ENCODE peak calls at places on chromosome 2, in ten cellular contexts. K, X, E, T, R, C, U, P, S and Q are unnamed samples. For H3K36me3, the result is how much of the 10 kb centered on the place peaks cover.

GRCh38 chr2:86704482-86704971 is 15.6 kb upstream of the RMND5A start:
- DNase-seq in K (no peak), X (no peak), E (no peak), T (peak), R (peak), C (peak), U (no peak), P (peak), S (no peak), Q (no peak)

GRCh38 chr2:199985625-199986207 is 30.3 kb downstream of the MAIP1 start:
- DNase-seq in K (peak), X (peak), E (peak), T (peak), R (peak), C (peak), U (peak), P (peak), S (peak), Q (peak)

GRCh38 chr2:152200562-152201465 is 25.3 kb upstream of the STAM2 start:
- DNase-seq in K (no peak), X (no peak), E (no peak), T (peak), R (peak), C (no peak), U (peak), P (peak), S (no peak), Q (peak)

GRCh38 chr2:190533968-190534309 is 583 bp downstream of the NEMP2 start:
- DNase-seq in K (peak), X (peak), E (no peak), T (peak), R (no peak), C (no peak), U (peak), P (no peak), S (peak), Q (no peak)

GRCh38 chr2:190860985-190861721 is 19.5 kb upstream of the GLS start:
- DNase-seq in K (no peak), X (no peak), E (no peak), T (peak), R (peak), C (no peak), U (no peak), P (no peak), S (no peak), Q (no peak)

GRCh38 chr2:28976584-28976983 is 4.5 kb upstream of the TOGARAM2 start:
- DNase-seq in K (no peak), X (no peak), E (no peak), T (peak), R (peak), C (peak), U (no peak), P (no peak), S (no peak), Q (no peak)

GRCh38 chr2:59745085-59745484 is 808.4 kb downstream of the BCL11A start:
- DNase-seq in K (no peak), X (no peak), E (no peak), T (peak), R (no peak), C (no peak), U (no peak), P (no peak), S (no peak), Q (no peak)

GRCh38 chr2:18522484-18523146 is 37.8 kb downstream of the RDH14 start:
- DNase-seq in K (no peak), X (no peak), E (no peak), T (no peak), R (peak), C (no peak), U (no peak), P (no peak), S (no peak), Q (no peak)

GRCh38 chr2:145292166-145292565 is 772.2 kb upstream of the ZEB2 start:
- DNase-seq in K (no peak), X (no peak), E (no peak), T (peak), R (no peak), C (no peak), U (no peak), P (no peak), S (no peak), Q (no peak)

GRCh38 chr2:154771664-154772284 is 73.3 kb downstream of the KCNJ3 start:
- DNase-seq in K (no peak), X (no peak), E (no peak), T (no peak), R (no peak), C (no peak), U (no peak), P (no peak), S (no peak), Q (no peak)

GRCh38 chr2:72159211-72159610 is 11.5 kb upstream of the CYP26B1 start:
- DNase-seq in K (no peak), X (no peak), E (no peak), T (no peak), R (no peak), C (no peak), U (no peak), P (no peak), S (no peak), Q (no peak)

GRCh38 chr2:25497229-25497861 is 155.6 kb upstream of the DNMT3A start:
- DNase-seq in K (no peak), X (no peak), E (no peak), T (no peak), R (no peak), C (no peak), U (no peak), P (no peak), S (no peak), Q (no peak)

GRCh38 chr2:215843579-215843978 is 169.8 kb downstream of the MREG start:
- DNase-seq in K (no peak), X (no peak), E (no peak), T (peak), R (peak), C (no peak), U (no peak), P (no peak), S (no peak), Q (no peak)

GRCh38 chr2:204479557-204479956 is 65.7 kb upstream of the PARD3B start:
- DNase-seq in K (no peak), X (no peak), E (no peak), T (no peak), R (peak), C (no peak), U (no peak), P (no peak), S (no peak), Q (no peak)

GRCh38 chr2:171244466-171244969 is 83.8 kb upstream of the TLK1 start:
- DNase-seq in K (no peak), X (no peak), E (no peak), T (peak), R (peak), C (no peak), U (no peak), P (no peak), S (no peak), Q (no peak)

GRCh38 chr2:144520718-144521487 is 984 bp upstream of the ZEB2 start:
- DNase-seq in K (no peak), X (no peak), E (no peak), T (no peak), R (no peak), C (no peak), U (no peak), P (no peak), S (no peak), Q (no peak)

GRCh38 chr2:239244625-239245024 is 156.2 kb downstream of the HDAC4 start:
- DNase-seq in K (no peak), X (no peak), E (no peak), T (no peak), R (no peak), C (no peak), U (no peak), P (no peak), S (peak), Q (no peak)

GRCh38 chr2:29329899-29330298 is 214.7 kb downstream of the CLIP4 start:
- DNase-seq in K (no peak), X (no peak), E (no peak), T (no peak), R (no peak), C (no peak), U (no peak), P (no peak), S (no peak), Q (no peak)

GRCh38 chr2:232860593-232861241 is 9.3 kb upstream of the SNORC start:
- DNase-seq in K (no peak), X (no peak), E (no peak), T (peak), R (peak), C (no peak), U (no peak), P (no peak), S (peak), Q (no peak)

GRCh38 chr2:131064589-131065232 is 28.5 kb downstream of the FAM168B start:
- DNase-seq in K (no peak), X (no peak), E (no peak), T (no peak), R (no peak), C (no peak), U (no peak), P (no peak), S (no peak), Q (no peak)

GRCh38 chr2:19988600-19988999 is 1.3 kb downstream of the WDR35 start:
- DNase-seq in K (no peak), X (no peak), E (no peak), T (no peak), R (no peak), C (no peak), U (no peak), P (no peak), S (no peak), Q (no peak)

GRCh38 chr2:183035954-183036669 is 2.1 kb downstream of the NCKAP1 start:
- DNase-seq in K (no peak), X (no peak), E (no peak), T (no peak), R (no peak), C (no peak), U (no peak), P (no peak), S (no peak), Q (no peak)

GRCh38 chr2:69577467-69578200 is 65.9 kb downstream of the AAK1 start:
- DNase-seq in K (no peak), X (no peak), E (no peak), T (no peak), R (no peak), C (no peak), U (no peak), P (no peak), S (no peak), Q (no peak)

GRCh38 chr2:13102340-13103063 is 385.8 kb downstream of the TRIB2 start:
- DNase-seq in K (no peak), X (no peak), E (no peak), T (no peak), R (no peak), C (no peak), U (no peak), P (no peak), S (no peak), Q (no peak)

GRCh38 chr2:42886921-42887320 is 94.5 kb upstream of the HAAO start:
- DNase-seq in K (no peak), X (no peak), E (no peak), T (peak), R (peak), C (no peak), U (no peak), P (no peak), S (no peak), Q (no peak)

GRCh38 chr2:143954208-143954607 is 565.7 kb downstream of the ZEB2 start:
- DNase-seq in K (no peak), X (no peak), E (no peak), T (no peak), R (peak), C (no peak), U (no peak), P (no peak), S (no peak), Q (no peak)

GRCh38 chr2:1136071-1136470 is 185.4 kb downstream of the SNTG2 start:
- DNase-seq in K (no peak), X (no peak), E (no peak), T (no peak), R (no peak), C (peak), U (no peak), P (no peak), S (no peak), Q (no peak)

GRCh38 chr2:68715353-68716041 is 19.1 kb upstream of the ARHGAP25 start:
- DNase-seq in K (peak), X (peak), E (peak), T (peak), R (peak), C (peak), U (peak), P (no peak), S (peak), Q (peak)

GRCh38 chr2:28239152-28239551 is 153.5 kb upstream of the FOSL2 start:
- DNase-seq in K (no peak), X (no peak), E (no peak), T (no peak), R (peak), C (no peak), U (no peak), P (no peak), S (no peak), Q (no peak)

GRCh38 chr2:9422321-9423099 is 818 bp downstream of the ITGB1BP1 start:
- DNase-seq in K (peak), X (peak), E (peak), T (peak), R (no peak), C (peak), U (peak), P (peak), S (peak), Q (peak)

GRCh38 chr2:136119717-136120675 is 2.0 kb upstream of the CXCR4 start:
- DNase-seq in K (no peak), X (no peak), E (no peak), T (no peak), R (no peak), C (no peak), U (no peak), P (no peak), S (no peak), Q (no peak)

GRCh38 chr2:216695401-216695821 is at the start of gene IGFBP5:
- DNase-seq in K (peak), X (no peak), E (peak), T (no peak), R (peak), C (peak), U (peak), P (peak), S (peak), Q (peak)

GRCh38 chr2:173749315-173749714 is 215.9 kb downstream of the SP3 start:
- DNase-seq in K (no peak), X (no peak), E (no peak), T (peak), R (peak), C (peak), U (no peak), P (no peak), S (no peak), Q (no peak)

GRCh38 chr2:28276076-28276618 is 116.5 kb upstream of the FOSL2 start:
- DNase-seq in K (no peak), X (no peak), E (no peak), T (peak), R (peak), C (no peak), U (no peak), P (no peak), S (no peak), Q (no peak)

GRCh38 chr2:85161626-85161960 is 28.4 kb downstream of the TCF7L1 start:
- DNase-seq in K (no peak), X (no peak), E (no peak), T (no peak), R (peak), C (no peak), U (peak), P (no peak), S (no peak), Q (no peak)

GRCh38 chr2:6958616-6959235 is 41.5 kb downstream of the RNF144A start:
- DNase-seq in K (no peak), X (no peak), E (no peak), T (no peak), R (no peak), C (no peak), U (no peak), P (no peak), S (peak), Q (no peak)
- H3K36me3 ChIP-seq in K (under half), X (under half), E (under half), T (under half), R (under half), C (under half), U (under half), P (under half), S (under half), Q (under half)

GRCh38 chr2:141109633-141110032 is 1021.2 kb downstream of the LRP1B start:
- DNase-seq in K (no peak), X (no peak), E (no peak), T (no peak), R (no peak), C (peak), U (no peak), P (no peak), S (no peak), Q (no peak)
- H3K36me3 ChIP-seq in K (under half), X (under half), E (under half), T (under half), R (under half), C (under half), U (under half), P (under half), S (under half), Q (under half)

DNA sequence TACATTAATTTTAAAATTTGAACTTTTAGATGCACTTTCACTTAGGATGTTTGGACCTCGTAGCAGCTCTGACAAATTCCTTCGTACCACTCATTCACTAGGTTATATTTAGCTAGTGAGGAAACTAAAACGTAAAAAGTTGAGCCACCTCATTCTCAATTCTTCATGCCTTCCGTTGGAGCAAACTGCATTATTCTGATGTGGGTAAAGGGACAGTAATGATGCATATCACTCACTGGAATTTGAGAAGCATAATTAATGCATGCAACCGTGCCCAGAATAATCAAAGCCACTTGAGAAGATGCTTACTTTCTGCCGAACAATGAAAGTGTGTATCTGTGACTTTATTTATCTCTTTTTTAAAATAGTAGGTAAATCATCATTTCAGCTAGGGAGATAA is 2.2 kb downstream of the CNOT9 start:
- DNase-seq in K (no peak), X (no peak), E (no peak), T (peak), R (peak), C (no peak), U (no peak), P (no peak), S (no peak), Q (no peak)
- H3K36me3 ChIP-seq in K (under half), X (under half), E (under half), T (under half), R (under half), C (under half), U (under half), P (under half), S (under half), Q (under half)

GRCh38 chr2:241237949-241238371 is 49.5 kb downstream of the ANO7 start:
- DNase-seq in K (no peak), X (no peak), E (no peak), T (no peak), R (no peak), C (no peak), U (no peak), P (no peak), S (no peak), Q (no peak)

GRCh38 chr2:241240320-241241004 is 52.0 kb downstream of the ANO7 start:
- DNase-seq in K (no peak), X (no peak), E (no peak), T (no peak), R (no peak), C (no peak), U (no peak), P (no peak), S (no peak), Q (no peak)

GRCh38 chr2:241238693-241239198 is 50.3 kb downstream of the ANO7 start:
- DNase-seq in K (no peak), X (no peak), E (no peak), T (no peak), R (no peak), C (no peak), U (no peak), P (no peak), S (no peak), Q (no peak)

GRCh38 chr2:241241669-241242068 is 53.2 kb downstream of the ANO7 start:
- DNase-seq in K (no peak), X (no peak), E (no peak), T (no peak), R (no peak), C (no peak), U (no peak), P (no peak), S (no peak), Q (no peak)

DNA sequence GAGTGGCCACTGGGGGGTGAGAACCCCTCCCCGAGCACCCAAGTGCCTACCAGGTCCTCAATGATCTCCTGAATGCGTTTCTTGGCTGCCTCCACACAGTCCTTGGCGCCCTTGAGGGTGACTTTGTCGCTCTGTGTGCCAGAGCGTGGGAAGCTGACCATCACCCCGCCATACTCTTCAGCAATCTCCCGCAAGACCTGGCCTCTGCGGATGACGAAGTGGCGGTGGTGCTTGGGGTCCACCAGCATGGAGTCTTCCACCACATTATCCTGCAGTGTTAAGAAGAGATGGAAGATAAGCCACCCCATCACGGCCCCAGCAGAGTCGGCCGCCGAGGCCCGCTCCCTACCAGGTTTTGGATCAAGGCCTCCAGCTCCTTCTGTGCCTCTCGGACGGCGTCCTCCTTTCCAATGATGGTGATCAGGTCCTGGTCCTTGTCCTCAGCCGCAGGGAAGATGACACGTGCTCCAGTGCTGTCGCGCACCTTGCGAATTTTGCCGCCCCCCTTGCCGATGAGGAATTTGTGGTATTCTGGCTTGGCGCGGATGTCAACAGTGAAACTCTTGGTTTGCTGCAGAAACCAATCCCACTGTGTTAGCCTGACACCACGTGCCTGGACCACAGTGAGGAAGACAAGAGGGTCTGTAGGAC is 51.2 kb downstream of the ANO7 start:
- DNase-seq in K (no peak), X (no peak), E (no peak), T (no peak), R (no peak), C (no peak), U (no peak), P (no peak), S (no peak), Q (no peak)
- H3K36me3 ChIP-seq in K (under half), X (half or more), E (half or more), T (half or more), R (half or more), C (half or more), U (half or more), P (under half), S (under half), Q (under half)

GRCh38 chr2:188042412-188042811 is 249.3 kb upstream of the GULP1 start:
- DNase-seq in K (no peak), X (no peak), E (no peak), T (peak), R (peak), C (no peak), U (no peak), P (no peak), S (no peak), Q (no peak)

GRCh38 chr2:188050716-188051115 is 241.0 kb upstream of the GULP1 start:
- DNase-seq in K (no peak), X (no peak), E (no peak), T (peak), R (peak), C (no peak), U (no peak), P (no peak), S (no peak), Q (no peak)

GRCh38 chr2:188047760-188048159 is 243.9 kb upstream of the GULP1 start:
- DNase-seq in K (no peak), X (no peak), E (no peak), T (no peak), R (no peak), C (no peak), U (no peak), P (no peak), S (no peak), Q (no peak)

DNA sequence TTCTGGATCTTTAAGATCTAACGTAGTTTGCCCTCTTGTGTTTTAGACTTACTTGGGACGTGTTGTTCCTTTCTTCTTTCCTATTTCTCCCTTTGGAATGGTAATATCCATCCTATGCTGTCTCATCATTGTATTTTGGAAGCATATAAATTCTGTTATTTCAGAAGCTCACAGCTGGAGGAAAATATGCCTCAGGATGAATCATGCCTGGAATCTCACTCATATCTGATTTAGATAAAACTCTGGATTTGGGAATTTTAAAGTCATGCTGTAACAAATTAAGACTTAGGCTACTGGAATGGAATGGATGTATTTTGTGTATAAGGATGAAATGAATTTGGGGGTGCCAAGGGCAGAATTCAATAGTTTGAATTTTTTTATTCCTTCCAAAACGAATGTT is 245.2 kb upstream of the GULP1 start:
- DNase-seq in K (no peak), X (no peak), E (no peak), T (no peak), R (peak), C (no peak), U (no peak), P (no peak), S (no peak), Q (no peak)
- H3K36me3 ChIP-seq in K (under half), X (under half), E (under half), T (under half), R (under half), C (under half), U (under half), P (under half), S (under half), Q (under half)

GRCh38 chr2:103462101-103462500 is 700.3 kb downstream of the TMEM182 start:
- DNase-seq in K (no peak), X (no peak), E (no peak), T (no peak), R (no peak), C (no peak), U (no peak), P (no peak), S (no peak), Q (no peak)
- H3K36me3 ChIP-seq in K (under half), X (under half), E (under half), T (under half), R (under half), C (under half), U (under half), P (under half), S (under half), Q (under half)

GRCh38 chr2:241635756-241636155 is 1.2 kb downstream of the THAP4 start:
- DNase-seq in K (no peak), X (no peak), E (no peak), T (peak), R (no peak), C (no peak), U (no peak), P (no peak), S (no peak), Q (no peak)
- H3K36me3 ChIP-seq in K (under half), X (under half), E (under half), T (under half), R (under half), C (under half), U (under half), P (under half), S (under half), Q (under half)